ENCODE peak calls at places on chromosome 2, in ten cellular contexts. F is endodermal cell; J is foreskin keratinocyte; Q is kidney tubule cell; H is sciatic nerve; B is CD8-positive, alpha-beta memory T cell; V is activated gamma-delta T cell treated with Interleukin-2 at 50 U/mL for 16 hours; N is activated T-cell treated with anti-CD3 and anti-CD28 coated beads, Interleukin-2, amount 50 U/mL, for 72 hours; G is H54; T is GM04504. E is an unnamed sample.

GRCh38 chr2:40039543-40039942 is 260.5 kb upstream of the THUMPD2 start:
- DNase-seq in F (no peak), J (no peak), Q (no peak), H (no peak), B (no peak), V (no peak), N (no peak), G (no peak), T (no peak), E (no peak)

GRCh38 chr2:148486655-148487054 is 157.9 kb upstream of the EPC2 start:
- DNase-seq in F (no peak), J (no peak), Q (no peak), H (no peak), B (no peak), V (no peak), N (no peak), G (no peak), T (no peak), E (no peak)

GRCh38 chr2:156473445-156473844 is 37.3 kb downstream of the GPD2 start:
- DNase-seq in F (no peak), J (no peak), Q (no peak), H (no peak), B (no peak), V (no peak), N (no peak), G (no peak), T (no peak), E (no peak)

GRCh38 chr2:117481608-117482007 is 332.9 kb upstream of the DDX18 start:
- DNase-seq in F (no peak), J (no peak), Q (no peak), H (no peak), B (no peak), V (no peak), N (no peak), G (no peak), T (no peak), E (no peak)

GRCh38 chr2:224009605-224010330 is 29.3 kb downstream of the SERPINE2 start:
- DNase-seq in F (no peak), J (no peak), Q (no peak), H (no peak), B (no peak), V (no peak), N (no peak), G (no peak), T (no peak), E (no peak)

GRCh38 chr2:230160112-230160660 is 59.6 kb downstream of the SP110 start:
- DNase-seq in F (peak), J (peak), Q (peak), H (no peak), B (no peak), V (peak), N (peak), G (peak), T (peak), E (no peak)

GRCh38 chr2:118865106-118865505 is 17.7 kb upstream of the EN1 start:
- DNase-seq in F (peak), J (no peak), Q (peak), H (no peak), B (no peak), V (no peak), N (no peak), G (peak), T (peak), E (no peak)

GRCh38 chr2:32947076-32947483 is 327 bp downstream of the LTBP1 start:
- DNase-seq in F (peak), J (no peak), Q (peak), H (no peak), B (no peak), V (no peak), N (peak), G (peak), T (no peak), E (no peak)

GRCh38 chr2:233700028-233700635 is 7.4 kb downstream of the UGT1A6 start:
- DNase-seq in F (no peak), J (peak), Q (peak), H (no peak), B (no peak), V (no peak), N (no peak), G (no peak), T (no peak), E (no peak)

GRCh38 chr2:102585704-102586404 is 33.5 kb upstream of the SLC9A2 start:
- DNase-seq in F (no peak), J (peak), Q (no peak), H (no peak), B (no peak), V (no peak), N (no peak), G (no peak), T (no peak), E (no peak)

GRCh38 chr2:212015588-212015987 is 523.0 kb downstream of the ERBB4 start:
- DNase-seq in F (no peak), J (no peak), Q (no peak), H (no peak), B (no peak), V (no peak), N (no peak), G (no peak), T (no peak), E (no peak)

GRCh38 chr2:25620077-25620476 is 53.3 kb downstream of the DTNB start:
- DNase-seq in F (no peak), J (no peak), Q (no peak), H (no peak), B (no peak), V (no peak), N (no peak), G (no peak), T (no peak), E (no peak)

GRCh38 chr2:238117199-238118154 is 17.3 kb downstream of the ESPNL start:
- DNase-seq in F (peak), J (no peak), Q (peak), H (no peak), B (no peak), V (no peak), N (no peak), G (no peak), T (no peak), E (no peak)

GRCh38 chr2:215461836-215462532 is 26.1 kb upstream of the FN1 start:
- DNase-seq in F (no peak), J (peak), Q (peak), H (no peak), B (no peak), V (no peak), N (no peak), G (no peak), T (no peak), E (no peak)

GRCh38 chr2:11419781-11420180 is 46.2 kb downstream of the E2F6 start:
- DNase-seq in F (no peak), J (no peak), Q (no peak), H (no peak), B (no peak), V (no peak), N (no peak), G (no peak), T (peak), E (no peak)

E was measured in cerebellar nuclear complex.